ENCODE peak calls at places on chromosomes 5 and 9, in five cellular contexts. F is NCI-H446, Y is substantia nigra, J is NCI-H1436 treated with DMSO at 0.1 percent for 48 hours, D is left cardiac atrium. M is an unnamed sample.

GRCh38 chr9:89986190-89986589 is 381.4 kb downstream of the GADD45G start:
- DNase-seq in D (no peak), J (no peak), Y (no peak), F (no peak), M (no peak)

GRCh38 chr9:136685792-136686533 is 1.3 kb downstream of the AGPAT2 start:
- DNase-seq in Y (no peak), D (peak; percentile 34), J (no peak), F (no peak), M (no peak)

GRCh38 chr5:98365126-98365525 is 408.3 kb upstream of the RGMB start:
- DNase-seq in D (no peak), F (no peak), J (no peak), Y (no peak), M (no peak)

GRCh38 chr9:110703669-110704068 is 35.1 kb downstream of the MUSK start:
- DNase-seq in J (no peak), Y (no peak), D (no peak), F (no peak), M (no peak)

GRCh38 chr9:76542360-76542759 is 83.4 kb downstream of the GCNT1 start:
- DNase-seq in D (no peak), J (no peak), F (no peak), Y (no peak), M (no peak)

GRCh38 chr5:71904852-71905251 is 185.8 kb downstream of the CARTPT start:
- DNase-seq in Y (no peak), F (no peak), D (no peak), J (no peak), M (no peak)

GRCh38 chr9:83062653-83063527 is at the start of gene RASEF:
- DNase-seq in J (no peak), F (no peak), D (peak; percentile 26), Y (no peak), M (no peak)

GRCh38 chr5:160792281-160792680 is 59.7 kb downstream of the ATP10B start:
- DNase-seq in Y (no peak), J (no peak), D (no peak), F (no peak), M (no peak)

M was measured in sigmoid colon.